ENCODE peak calls at places on chromosomes 4 and X, in six cellular contexts. One of them, this sample, is unnamed.

GRCh38 chrX:46713672-46714487 is 45.0 kb downstream of the SLC9A7 start:
- DNase-seq in HCT116: no peak
- DNase-seq in T-helper 1 cell: no peak
- DNase-seq in posterior cingulate gyrus: no peak
- DNase-seq in iris pigment epithelial cell: peak; percentile 25
- DNase-seq in ecto neural progenitor cell: no peak
- DNase-seq in this sample: no peak

GRCh38 chrX:35664838-35665237 is 133.3 kb upstream of the MAGEB16 start:
- DNase-seq in ecto neural progenitor cell: no peak
- DNase-seq in T-helper 1 cell: no peak
- DNase-seq in iris pigment epithelial cell: no peak
- DNase-seq in posterior cingulate gyrus: no peak
- DNase-seq in HCT116: no peak
- DNase-seq in this sample: no peak

GRCh38 chr4:4712800-4713528 is 146.5 kb upstream of the MSX1 start:
- DNase-seq in ecto neural progenitor cell: no peak
- DNase-seq in iris pigment epithelial cell: no peak
- DNase-seq in T-helper 1 cell: no peak
- DNase-seq in posterior cingulate gyrus: no peak
- DNase-seq in HCT116: no peak
- DNase-seq in this sample: no peak

GRCh38 chr4:680931-681645 is 6.7 kb downstream of the MYL5 start:
- DNase-seq in T-helper 1 cell: peak; percentile 49
- DNase-seq in HCT116: no peak
- DNase-seq in posterior cingulate gyrus: no peak
- DNase-seq in ecto neural progenitor cell: peak; percentile 80
- DNase-seq in iris pigment epithelial cell: peak; percentile 40
- DNase-seq in this sample: peak; percentile 81

GRCh38 chrX:155086202-155086840 is 15.0 kb downstream of the BRCC3 start:
- DNase-seq in ecto neural progenitor cell: peak; percentile 55
- DNase-seq in iris pigment epithelial cell: peak; percentile 16
- DNase-seq in T-helper 1 cell: peak; percentile 11
- DNase-seq in HCT116: peak; percentile 31
- DNase-seq in posterior cingulate gyrus: no peak
- DNase-seq in this sample: no peak

GRCh38 chr4:81804849-81805248 is 333.1 kb upstream of the RASGEF1B start:
- DNase-seq in HCT116: no peak
- DNase-seq in T-helper 1 cell: no peak
- DNase-seq in ecto neural progenitor cell: no peak
- DNase-seq in iris pigment epithelial cell: no peak
- DNase-seq in posterior cingulate gyrus: no peak
- DNase-seq in this sample: no peak

GRCh38 chrX:3728454-3728853 is 15.0 kb upstream of the PRKX start:
- DNase-seq in iris pigment epithelial cell: peak; percentile 76
- DNase-seq in ecto neural progenitor cell: no peak
- DNase-seq in HCT116: no peak
- DNase-seq in T-helper 1 cell: no peak
- DNase-seq in posterior cingulate gyrus: no peak
- DNase-seq in this sample: no peak

GRCh38 chrX:352582-353314 is 34.0 kb downstream of the PPP2R3B start:
- DNase-seq in HCT116: no peak
- DNase-seq in iris pigment epithelial cell: no peak
- DNase-seq in posterior cingulate gyrus: no peak
- DNase-seq in ecto neural progenitor cell: no peak
- DNase-seq in T-helper 1 cell: no peak
- DNase-seq in this sample: peak; percentile 26

This sample was measured in lower lobe of right lung.